ENCODE peak calls at places on chromosomes 13 and 19, in seven cellular contexts. One of them, this sample, is unnamed.

GRCh38 chr19:49042177-49042576 is 1.5 kb upstream of the CGB5 start:
- DNase-seq in AG10803: no peak
- DNase-seq in activated T-cell treated with anti-CD3 and anti-CD28 coated beads, Interleukin-2, amount 50 U/mL, for 4 hours: no peak
- DNase-seq in EH: peak; percentile 48
- DNase-seq in H1: no peak
- DNase-seq in GM03348: no peak
- DNase-seq in stimulated activated naive B cell treated with anti-CD40 and anti-IgM and Interleukin-4, amounts not matched to agents 10 μg/mL and 1 μg/mL and 100 μg/mL, for 72 hours: no peak
- DNase-seq in this sample: no peak

GRCh38 chr19:18785179-18786124 is 5.7 kb downstream of the COMP start:
- DNase-seq in AG10803: peak; percentile 44
- DNase-seq in activated T-cell treated with anti-CD3 and anti-CD28 coated beads, Interleukin-2, amount 50 U/mL, for 4 hours: peak; percentile 55
- DNase-seq in EH: peak; percentile 67
- DNase-seq in H1: peak; percentile 98
- DNase-seq in GM03348: peak; percentile 95
- DNase-seq in stimulated activated naive B cell treated with anti-CD40 and anti-IgM and Interleukin-4, amounts not matched to agents 10 μg/mL and 1 μg/mL and 100 μg/mL, for 72 hours: peak; percentile 27
- DNase-seq in this sample: peak; percentile 69

GRCh38 chr13:87311165-87311564 is 360.0 kb upstream of the SLITRK5 start:
- DNase-seq in AG10803: no peak
- DNase-seq in activated T-cell treated with anti-CD3 and anti-CD28 coated beads, Interleukin-2, amount 50 U/mL, for 4 hours: no peak
- DNase-seq in EH: no peak
- DNase-seq in H1: no peak
- DNase-seq in GM03348: no peak
- DNase-seq in stimulated activated naive B cell treated with anti-CD40 and anti-IgM and Interleukin-4, amounts not matched to agents 10 μg/mL and 1 μg/mL and 100 μg/mL, for 72 hours: no peak
- DNase-seq in this sample: peak; percentile 38

GRCh38 chr19:46361915-46362314 is 15.0 kb downstream of the PPP5C start:
- DNase-seq in AG10803: no peak
- DNase-seq in activated T-cell treated with anti-CD3 and anti-CD28 coated beads, Interleukin-2, amount 50 U/mL, for 4 hours: no peak
- DNase-seq in EH: no peak
- DNase-seq in H1: no peak
- DNase-seq in GM03348: no peak
- DNase-seq in stimulated activated naive B cell treated with anti-CD40 and anti-IgM and Interleukin-4, amounts not matched to agents 10 μg/mL and 1 μg/mL and 100 μg/mL, for 72 hours: no peak
- DNase-seq in this sample: no peak

GRCh38 chr13:42880241-42880640 is 98.9 kb downstream of the FAM216B start:
- DNase-seq in AG10803: peak; percentile 31
- DNase-seq in activated T-cell treated with anti-CD3 and anti-CD28 coated beads, Interleukin-2, amount 50 U/mL, for 4 hours: no peak
- DNase-seq in EH: no peak
- DNase-seq in H1: no peak
- DNase-seq in GM03348: no peak
- DNase-seq in stimulated activated naive B cell treated with anti-CD40 and anti-IgM and Interleukin-4, amounts not matched to agents 10 μg/mL and 1 μg/mL and 100 μg/mL, for 72 hours: no peak
- DNase-seq in this sample: no peak

GRCh38 chr13:53028637-53029121 is at the start of gene OLFM4:
- DNase-seq in AG10803: no peak
- DNase-seq in activated T-cell treated with anti-CD3 and anti-CD28 coated beads, Interleukin-2, amount 50 U/mL, for 4 hours: no peak
- DNase-seq in EH: no peak
- DNase-seq in H1: peak; percentile 47
- DNase-seq in GM03348: no peak
- DNase-seq in stimulated activated naive B cell treated with anti-CD40 and anti-IgM and Interleukin-4, amounts not matched to agents 10 μg/mL and 1 μg/mL and 100 μg/mL, for 72 hours: no peak
- DNase-seq in this sample: no peak

GRCh38 chr13:68066879-68067513 is 836.9 kb upstream of the PCDH9 start:
- DNase-seq in AG10803: no peak
- DNase-seq in activated T-cell treated with anti-CD3 and anti-CD28 coated beads, Interleukin-2, amount 50 U/mL, for 4 hours: no peak
- DNase-seq in EH: no peak
- DNase-seq in H1: no peak
- DNase-seq in GM03348: no peak
- DNase-seq in stimulated activated naive B cell treated with anti-CD40 and anti-IgM and Interleukin-4, amounts not matched to agents 10 μg/mL and 1 μg/mL and 100 μg/mL, for 72 hours: no peak
- DNase-seq in this sample: no peak

GRCh38 chr19:17765069-17765618 is 13.9 kb downstream of the FCHO1 start:
- DNase-seq in AG10803: no peak
- DNase-seq in activated T-cell treated with anti-CD3 and anti-CD28 coated beads, Interleukin-2, amount 50 U/mL, for 4 hours: no peak
- DNase-seq in EH: no peak
- DNase-seq in H1: no peak
- DNase-seq in GM03348: no peak
- DNase-seq in stimulated activated naive B cell treated with anti-CD40 and anti-IgM and Interleukin-4, amounts not matched to agents 10 μg/mL and 1 μg/mL and 100 μg/mL, for 72 hours: no peak
- DNase-seq in this sample: no peak

GRCh38 chr19:32287811-32288227 is 57.6 kb upstream of the ZNF507 start:
- DNase-seq in AG10803: peak; percentile 80
- DNase-seq in activated T-cell treated with anti-CD3 and anti-CD28 coated beads, Interleukin-2, amount 50 U/mL, for 4 hours: no peak
- DNase-seq in EH: peak; percentile 67
- DNase-seq in H1: peak; percentile 79
- DNase-seq in GM03348: peak; percentile 75
- DNase-seq in stimulated activated naive B cell treated with anti-CD40 and anti-IgM and Interleukin-4, amounts not matched to agents 10 μg/mL and 1 μg/mL and 100 μg/mL, for 72 hours: no peak
- DNase-seq in this sample: peak; percentile 35

GRCh38 chr19:1069009-1069779 is 2.2 kb downstream of the ARHGAP45 start:
- DNase-seq in AG10803: no peak
- DNase-seq in activated T-cell treated with anti-CD3 and anti-CD28 coated beads, Interleukin-2, amount 50 U/mL, for 4 hours: peak; percentile 45
- DNase-seq in EH: no peak
- DNase-seq in H1: no peak
- DNase-seq in GM03348: no peak
- DNase-seq in stimulated activated naive B cell treated with anti-CD40 and anti-IgM and Interleukin-4, amounts not matched to agents 10 μg/mL and 1 μg/mL and 100 μg/mL, for 72 hours: peak; percentile 60
- DNase-seq in this sample: peak; percentile 94

GRCh38 chr19:41939861-41940442 is 11.7 kb upstream of the ERFL start:
- DNase-seq in AG10803: no peak
- DNase-seq in activated T-cell treated with anti-CD3 and anti-CD28 coated beads, Interleukin-2, amount 50 U/mL, for 4 hours: peak; percentile 69
- DNase-seq in EH: peak; percentile 29
- DNase-seq in H1: peak; percentile 74
- DNase-seq in GM03348: peak; percentile 79
- DNase-seq in stimulated activated naive B cell treated with anti-CD40 and anti-IgM and Interleukin-4, amounts not matched to agents 10 μg/mL and 1 μg/mL and 100 μg/mL, for 72 hours: peak; percentile 71
- DNase-seq in this sample: no peak

This sample was measured in MM.1S.